ENCODE peak calls at places on chromosomes 11 and 22, in four cellular contexts. One of them, this sample, is unnamed.

GRCh38 chr11:128208329-128209220 is 378.8 kb downstream of the ETS1 start:
- DNase-seq in WTC11: no peak
- DNase-seq in K562: no peak
- DNase-seq in GM12878: no peak
- DNase-seq in this sample: no peak

GRCh38 chr11:76736266-76736665 is 46.9 kb upstream of the TSKU start:
- DNase-seq in WTC11: no peak
- DNase-seq in K562: no peak
- DNase-seq in GM12878: no peak
- DNase-seq in this sample: no peak

GRCh38 chr22:43263645-43264514 is 76.9 kb upstream of the TTLL12 start:
- DNase-seq in WTC11: no peak
- DNase-seq in K562: peak
- DNase-seq in GM12878: peak
- DNase-seq in this sample: peak

GRCh38 chr22:29308791-29309262 is 2.4 kb downstream of the GAS2L1 start:
- DNase-seq in WTC11: no peak
- DNase-seq in K562: no peak
- DNase-seq in GM12878: no peak
- DNase-seq in this sample: peak

GRCh38 chr11:96112192-96113099 is 188.5 kb upstream of the MTMR2 start:
- DNase-seq in WTC11: no peak
- DNase-seq in K562: no peak
- DNase-seq in GM12878: peak
- DNase-seq in this sample: no peak

GRCh38 chr11:90220391-90220790 is 2.5 kb downstream of the CHORDC1 start:
- DNase-seq in WTC11: no peak
- DNase-seq in K562: peak
- DNase-seq in GM12878: no peak
- DNase-seq in this sample: no peak

GRCh38 chr11:11513438-11513837 is 108.4 kb downstream of the GALNT18 start:
- DNase-seq in WTC11: no peak
- DNase-seq in K562: no peak
- DNase-seq in GM12878: no peak
- DNase-seq in this sample: no peak

GRCh38 chr11:132111341-132111740 is 740.9 kb downstream of the NTM start:
- DNase-seq in WTC11: no peak
- DNase-seq in K562: no peak
- DNase-seq in GM12878: no peak
- DNase-seq in this sample: no peak

GRCh38 chr11:8082391-8083087 is 1.5 kb downstream of the TUB start:
- DNase-seq in WTC11: peak
- DNase-seq in K562: no peak
- DNase-seq in GM12878: no peak
- DNase-seq in this sample: peak

GRCh38 chr11:113577356-113578163 is 102.4 kb upstream of the DRD2 start:
- DNase-seq in WTC11: no peak
- DNase-seq in K562: no peak
- DNase-seq in GM12878: no peak
- DNase-seq in this sample: peak

GRCh38 chr22:33576205-33576604 is 344.1 kb downstream of the LARGE1 start:
- DNase-seq in WTC11: no peak
- DNase-seq in K562: no peak
- DNase-seq in GM12878: no peak
- DNase-seq in this sample: no peak

GRCh38 chr22:33578752-33579151 is 341.5 kb downstream of the LARGE1 start:
- DNase-seq in WTC11: no peak
- DNase-seq in K562: no peak
- DNase-seq in GM12878: no peak
- DNase-seq in this sample: no peak

GRCh38 chr22:33579448-33580093 is 340.7 kb downstream of the LARGE1 start:
- DNase-seq in WTC11: peak
- DNase-seq in K562: peak
- DNase-seq in GM12878: no peak
- DNase-seq in this sample: peak

GRCh38 chr22:33575041-33575440 is 345.2 kb downstream of the LARGE1 start:
- DNase-seq in WTC11: no peak
- DNase-seq in K562: no peak
- DNase-seq in GM12878: no peak
- DNase-seq in this sample: no peak

GRCh38 chr22:33577862-33578411 is 342.3 kb downstream of the LARGE1 start:
- DNase-seq in WTC11: no peak
- DNase-seq in K562: no peak
- DNase-seq in GM12878: no peak
- DNase-seq in this sample: peak
- TF ChIP-seq USF1 in WTC11: no peak
- TF ChIP-seq USF1 in K562: no peak
- TF ChIP-seq USF1 in GM12878: no peak
- TF ChIP-seq USF1 in this sample: no peak

GRCh38 chr11:84316866-84317560 is 1030.8 kb upstream of the CCDC90B start:
- DNase-seq in WTC11: no peak
- DNase-seq in K562: no peak
- DNase-seq in GM12878: no peak
- DNase-seq in this sample: no peak
- TF ChIP-seq USF1 in WTC11: no peak
- TF ChIP-seq USF1 in K562: no peak
- TF ChIP-seq USF1 in GM12878: no peak
- TF ChIP-seq USF1 in this sample: no peak

GRCh38 chr11:115963170-115963569 is 459.0 kb upstream of the CADM1 start:
- DNase-seq in WTC11: no peak
- DNase-seq in K562: no peak
- DNase-seq in GM12878: no peak
- DNase-seq in this sample: no peak

GRCh38 chr11:115961168-115962003 is 457.2 kb upstream of the CADM1 start:
- DNase-seq in WTC11: no peak
- DNase-seq in K562: no peak
- DNase-seq in GM12878: no peak
- DNase-seq in this sample: no peak

GRCh38 chr11:115964091-115964490 is 459.9 kb upstream of the CADM1 start:
- DNase-seq in WTC11: no peak
- DNase-seq in K562: no peak
- DNase-seq in GM12878: no peak
- DNase-seq in this sample: no peak

DNA sequence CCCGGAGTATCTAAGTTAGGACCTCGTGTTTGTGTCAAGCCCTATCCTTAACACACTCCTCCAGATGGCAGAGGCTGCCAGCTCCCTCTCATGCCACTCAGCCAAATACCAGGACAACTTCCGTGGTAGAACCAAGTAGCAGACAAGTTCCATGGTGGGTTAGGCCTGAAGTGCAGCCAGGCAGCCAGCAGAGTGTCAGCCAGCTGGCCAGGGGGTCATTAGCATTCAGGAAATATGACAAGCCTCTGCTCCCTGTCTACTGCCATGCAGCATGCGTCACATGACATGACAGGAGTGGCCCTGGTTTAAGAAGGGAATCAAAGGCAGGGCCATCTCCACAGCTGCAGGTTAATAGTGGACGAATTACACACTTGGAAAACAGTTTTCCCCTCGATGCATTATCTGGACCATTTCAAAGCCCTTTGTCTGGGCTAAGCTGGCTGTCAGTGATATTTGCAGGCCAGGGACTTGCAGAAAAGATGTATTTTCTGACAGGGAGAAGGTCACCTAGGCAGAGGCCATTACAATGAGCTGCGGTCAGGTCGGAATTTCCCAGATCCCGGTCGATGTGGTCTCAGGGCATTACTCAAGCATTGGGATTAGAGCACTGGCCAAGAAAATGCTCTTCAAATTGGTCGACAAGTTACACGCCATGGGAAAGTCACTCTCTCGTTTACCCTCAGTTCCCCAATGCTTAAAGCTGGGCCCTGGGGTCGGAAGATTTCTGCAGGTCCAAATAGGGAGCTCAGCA is 461.7 kb upstream of the CADM1 start:
- DNase-seq in WTC11: no peak
- DNase-seq in K562: no peak
- DNase-seq in GM12878: no peak
- DNase-seq in this sample: peak
- TF ChIP-seq USF1 in WTC11: no peak
- TF ChIP-seq USF1 in K562: no peak
- TF ChIP-seq USF1 in GM12878: no peak
- TF ChIP-seq USF1 in this sample: no peak

DNA sequence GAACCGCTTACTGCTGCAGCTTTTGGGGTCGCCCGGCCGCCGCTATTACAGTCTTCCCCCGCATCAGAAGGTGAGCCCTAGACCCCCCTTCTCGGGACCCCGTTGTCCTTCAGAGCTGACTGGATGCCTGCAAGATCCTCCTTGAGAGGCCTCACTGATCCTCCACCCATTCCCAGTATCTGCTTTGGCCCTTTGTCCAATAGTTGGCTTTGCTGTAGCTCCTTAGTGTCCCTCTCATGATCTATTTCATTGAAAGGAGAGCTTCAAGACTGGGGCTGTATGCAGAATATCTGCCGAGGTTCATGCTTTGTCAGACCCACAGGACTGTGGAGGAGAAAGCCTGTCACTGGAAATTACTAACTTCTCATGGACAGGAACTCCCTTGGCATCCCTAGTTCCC is 474 bp downstream of the DLAT start:
- DNase-seq in WTC11: no peak
- DNase-seq in K562: no peak
- DNase-seq in GM12878: no peak
- DNase-seq in this sample: no peak
- TF ChIP-seq USF1 in WTC11: no peak
- TF ChIP-seq USF1 in K562: no peak
- TF ChIP-seq USF1 in GM12878: no peak
- TF ChIP-seq USF1 in this sample: no peak

GRCh38 chr22:50190182-50190951 is 4.7 kb downstream of the TRABD start:
- DNase-seq in WTC11: peak
- DNase-seq in K562: peak
- DNase-seq in GM12878: peak
- DNase-seq in this sample: peak

GRCh38 chr22:50189849-50190181 is 4.1 kb downstream of the TRABD start:
- DNase-seq in WTC11: no peak
- DNase-seq in K562: no peak
- DNase-seq in GM12878: no peak
- DNase-seq in this sample: no peak

GRCh38 chr22:50192825-50193204 is 7.1 kb downstream of the TRABD start:
- DNase-seq in WTC11: no peak
- DNase-seq in K562: no peak
- DNase-seq in GM12878: no peak
- DNase-seq in this sample: no peak

GRCh38 chr22:50192056-50192824 is 6.5 kb downstream of the TRABD start:
- DNase-seq in WTC11: no peak
- DNase-seq in K562: no peak
- DNase-seq in GM12878: no peak
- DNase-seq in this sample: no peak

GRCh38 chr22:50191041-50191740 is 5.5 kb downstream of the TRABD start:
- DNase-seq in WTC11: no peak
- DNase-seq in K562: no peak
- DNase-seq in GM12878: peak
- DNase-seq in this sample: peak
- TF ChIP-seq USF1 in WTC11: no peak
- TF ChIP-seq USF1 in K562: no peak
- TF ChIP-seq USF1 in GM12878: no peak
- TF ChIP-seq USF1 in this sample: no peak

GRCh38 chr11:70075836-70076235 is 2.3 kb upstream of the ANO1 start:
- DNase-seq in WTC11: peak
- DNase-seq in K562: no peak
- DNase-seq in GM12878: no peak
- DNase-seq in this sample: no peak
- TF ChIP-seq USF1 in WTC11: no peak
- TF ChIP-seq USF1 in K562: no peak
- TF ChIP-seq USF1 in GM12878: no peak
- TF ChIP-seq USF1 in this sample: no peak

GRCh38 chr11:64971421-64972233 is at the start of gene MAJIN:
- DNase-seq in WTC11: peak
- DNase-seq in K562: peak
- DNase-seq in GM12878: peak
- DNase-seq in this sample: no peak
- TF ChIP-seq USF1 in WTC11: no peak
- TF ChIP-seq USF1 in K562: peak
- TF ChIP-seq USF1 in GM12878: no peak
- TF ChIP-seq USF1 in this sample: no peak

GRCh38 chr11:34165786-34166557 is 60.5 kb downstream of the NAT10 start:
- DNase-seq in WTC11: peak
- DNase-seq in K562: peak
- DNase-seq in GM12878: no peak
- DNase-seq in this sample: peak

GRCh38 chr11:34166806-34167740 is 61.6 kb downstream of the NAT10 start:
- DNase-seq in WTC11: no peak
- DNase-seq in K562: no peak
- DNase-seq in GM12878: no peak
- DNase-seq in this sample: no peak

GRCh38 chr11:34169664-34170063 is 64.2 kb downstream of the NAT10 start:
- DNase-seq in WTC11: no peak
- DNase-seq in K562: no peak
- DNase-seq in GM12878: no peak
- DNase-seq in this sample: no peak

GRCh38 chr11:34167961-34168360 is 62.5 kb downstream of the NAT10 start:
- DNase-seq in WTC11: no peak
- DNase-seq in K562: no peak
- DNase-seq in GM12878: no peak
- DNase-seq in this sample: no peak

DNA sequence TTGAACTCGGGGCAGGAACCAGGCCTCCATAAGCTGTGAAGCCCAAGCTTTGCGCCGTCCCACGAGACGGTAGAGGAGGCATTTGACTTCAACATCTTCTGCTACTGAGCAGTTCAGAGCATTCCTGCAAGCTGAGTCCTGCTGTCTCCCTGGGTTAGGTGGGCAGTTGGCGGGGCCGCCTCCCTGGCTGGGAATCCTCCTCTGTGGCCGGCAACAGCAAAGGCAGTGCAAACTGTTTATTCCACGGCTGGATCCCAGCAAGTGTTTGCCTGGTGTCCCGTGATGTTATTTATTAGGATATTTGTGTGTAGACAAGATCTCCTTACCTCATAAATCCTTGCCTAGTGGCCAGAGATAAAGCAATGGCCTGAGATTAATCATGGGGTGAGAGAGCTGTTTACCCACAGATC is 63.2 kb downstream of the NAT10 start:
- DNase-seq in WTC11: no peak
- DNase-seq in K562: no peak
- DNase-seq in GM12878: no peak
- DNase-seq in this sample: no peak
- TF ChIP-seq USF1 in WTC11: no peak
- TF ChIP-seq USF1 in K562: no peak
- TF ChIP-seq USF1 in GM12878: no peak
- TF ChIP-seq USF1 in this sample: no peak